ENCODE peak calls at places on chromosomes 5 and 9, in nine cellular contexts. One of them, this sample, is unnamed.

GRCh38 chr5:73793911-73794310 is 167.9 kb downstream of the ARHGEF28 start:
- DNase-seq in K562: no peak
- DNase-seq in heart left ventricle: no peak
- DNase-seq in AG10803: no peak
- DNase-seq in fibroblast of the aortic adventitia: peak; percentile 72
- DNase-seq in kidney epithelial cell: no peak
- DNase-seq in dorsolateral prefrontal cortex: no peak
- DNase-seq in thoracic aorta: no peak
- DNase-seq in tibial artery: no peak
- DNase-seq in this sample: no peak

GRCh38 chr9:107491081-107492053 is 1.8 kb upstream of the KLF4 start:
- DNase-seq in K562: no peak
- DNase-seq in heart left ventricle: no peak
- DNase-seq in AG10803: no peak
- DNase-seq in fibroblast of the aortic adventitia: no peak
- DNase-seq in kidney epithelial cell: no peak
- DNase-seq in dorsolateral prefrontal cortex: no peak
- DNase-seq in thoracic aorta: no peak
- DNase-seq in tibial artery: peak; percentile 76
- DNase-seq in this sample: no peak

GRCh38 chr5:126837907-126838539 is 61.1 kb downstream of the LMNB1 start:
- DNase-seq in K562: no peak
- DNase-seq in heart left ventricle: no peak
- DNase-seq in AG10803: peak; percentile 45
- DNase-seq in fibroblast of the aortic adventitia: peak; percentile 70
- DNase-seq in kidney epithelial cell: no peak
- DNase-seq in dorsolateral prefrontal cortex: no peak
- DNase-seq in thoracic aorta: no peak
- DNase-seq in tibial artery: no peak
- DNase-seq in this sample: no peak

GRCh38 chr5:172796306-172796705 is 25.3 kb upstream of the DUSP1 start:
- DNase-seq in K562: no peak
- DNase-seq in heart left ventricle: no peak
- DNase-seq in AG10803: no peak
- DNase-seq in fibroblast of the aortic adventitia: no peak
- DNase-seq in kidney epithelial cell: no peak
- DNase-seq in dorsolateral prefrontal cortex: no peak
- DNase-seq in thoracic aorta: no peak
- DNase-seq in tibial artery: peak; percentile 64
- DNase-seq in this sample: no peak

GRCh38 chr9:105157178-105157583 is 87.3 kb upstream of the SLC44A1 start:
- DNase-seq in K562: no peak
- DNase-seq in heart left ventricle: peak; percentile 72
- DNase-seq in AG10803: peak; percentile 90
- DNase-seq in fibroblast of the aortic adventitia: peak; percentile 88
- DNase-seq in kidney epithelial cell: no peak
- DNase-seq in dorsolateral prefrontal cortex: no peak
- DNase-seq in thoracic aorta: no peak
- DNase-seq in tibial artery: peak; percentile 82
- DNase-seq in this sample: peak; percentile 61

GRCh38 chr5:72394688-72395087 is 74.5 kb downstream of the PTCD2 start:
- DNase-seq in K562: no peak
- DNase-seq in heart left ventricle: no peak
- DNase-seq in AG10803: no peak
- DNase-seq in fibroblast of the aortic adventitia: no peak
- DNase-seq in kidney epithelial cell: no peak
- DNase-seq in dorsolateral prefrontal cortex: no peak
- DNase-seq in thoracic aorta: no peak
- DNase-seq in tibial artery: no peak
- DNase-seq in this sample: no peak

GRCh38 chr5:76718381-76718832 is 2.5 kb downstream of the F2R start:
- DNase-seq in K562: no peak
- DNase-seq in heart left ventricle: no peak
- DNase-seq in AG10803: peak; percentile 8
- DNase-seq in fibroblast of the aortic adventitia: no peak
- DNase-seq in kidney epithelial cell: no peak
- DNase-seq in dorsolateral prefrontal cortex: no peak
- DNase-seq in thoracic aorta: no peak
- DNase-seq in tibial artery: no peak
- DNase-seq in this sample: no peak

GRCh38 chr9:2597483-2597882 is 24.1 kb upstream of the VLDLR start:
- DNase-seq in K562: no peak
- DNase-seq in heart left ventricle: no peak
- DNase-seq in AG10803: peak; percentile 12
- DNase-seq in fibroblast of the aortic adventitia: peak; percentile 22
- DNase-seq in kidney epithelial cell: no peak
- DNase-seq in dorsolateral prefrontal cortex: no peak
- DNase-seq in thoracic aorta: no peak
- DNase-seq in tibial artery: no peak
- DNase-seq in this sample: no peak

GRCh38 chr5:141944086-141944485 is 13.9 kb downstream of the PCDH12 start:
- DNase-seq in K562: no peak
- DNase-seq in heart left ventricle: no peak
- DNase-seq in AG10803: no peak
- DNase-seq in fibroblast of the aortic adventitia: no peak
- DNase-seq in kidney epithelial cell: no peak
- DNase-seq in dorsolateral prefrontal cortex: no peak
- DNase-seq in thoracic aorta: no peak
- DNase-seq in tibial artery: no peak
- DNase-seq in this sample: no peak

GRCh38 chr9:121989010-121989409 is 104.1 kb downstream of the TTLL11 start:
- DNase-seq in K562: peak; percentile 20
- DNase-seq in heart left ventricle: no peak
- DNase-seq in AG10803: no peak
- DNase-seq in fibroblast of the aortic adventitia: no peak
- DNase-seq in kidney epithelial cell: no peak
- DNase-seq in dorsolateral prefrontal cortex: no peak
- DNase-seq in thoracic aorta: no peak
- DNase-seq in tibial artery: no peak
- DNase-seq in this sample: no peak
- TF ChIP-seq CTCF in K562: peak; percentile 32
- TF ChIP-seq CTCF in heart left ventricle: no peak
- TF ChIP-seq CTCF in AG10803: peak; percentile 4
- TF ChIP-seq CTCF in fibroblast of the aortic adventitia: peak; percentile 11
- TF ChIP-seq CTCF in kidney epithelial cell: peak; percentile 52
- TF ChIP-seq CTCF in dorsolateral prefrontal cortex: no peak
- TF ChIP-seq CTCF in thoracic aorta: no peak
- TF ChIP-seq CTCF in tibial artery: no peak
- TF ChIP-seq CTCF in this sample: peak; percentile 8

DNA sequence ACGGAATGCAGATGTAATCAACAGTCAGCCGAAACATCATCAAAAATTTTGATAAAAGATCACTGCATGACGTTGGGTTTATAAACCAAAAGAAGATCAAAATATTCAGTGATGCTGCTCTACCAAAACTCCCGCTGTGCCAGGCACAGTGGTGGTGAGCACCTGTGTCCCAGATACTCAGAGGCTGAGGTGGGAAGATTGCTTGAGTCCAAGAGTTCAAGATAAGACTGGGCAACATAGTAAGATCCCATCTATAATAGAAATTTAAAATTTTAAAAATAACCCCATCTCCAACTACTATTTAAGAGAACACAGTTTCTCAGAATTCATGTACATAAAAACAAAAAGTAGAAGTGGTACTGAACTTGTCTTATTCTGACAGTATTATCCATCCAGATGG is 3.8 kb downstream of the LMAN2 start:
- DNase-seq in K562: no peak
- DNase-seq in heart left ventricle: no peak
- DNase-seq in AG10803: no peak
- DNase-seq in fibroblast of the aortic adventitia: no peak
- DNase-seq in kidney epithelial cell: no peak
- DNase-seq in dorsolateral prefrontal cortex: no peak
- DNase-seq in thoracic aorta: no peak
- DNase-seq in tibial artery: no peak
- DNase-seq in this sample: no peak
- H3K4me3 ChIP-seq in K562: no peak overlapping the region
- H3K4me3 ChIP-seq in heart left ventricle: no peak overlapping the region
- H3K4me3 ChIP-seq in AG10803: no peak overlapping the region
- H3K4me3 ChIP-seq in fibroblast of the aortic adventitia: no peak overlapping the region
- H3K4me3 ChIP-seq in kidney epithelial cell: no peak overlapping the region
- H3K4me3 ChIP-seq in dorsolateral prefrontal cortex: no peak overlapping the region
- H3K4me3 ChIP-seq in thoracic aorta: no peak overlapping the region
- H3K4me3 ChIP-seq in tibial artery: no peak overlapping the region
- H3K4me3 ChIP-seq in this sample: no peak overlapping the region

GRCh38 chr5:1910081-1910760 is 27.5 kb upstream of the IRX4 start:
- DNase-seq in K562: no peak
- DNase-seq in heart left ventricle: peak; percentile 58
- DNase-seq in AG10803: no peak
- DNase-seq in fibroblast of the aortic adventitia: no peak
- DNase-seq in kidney epithelial cell: no peak
- DNase-seq in dorsolateral prefrontal cortex: no peak
- DNase-seq in thoracic aorta: no peak
- DNase-seq in tibial artery: peak; percentile 62
- DNase-seq in this sample: no peak

GRCh38 chr5:1910861-1911772 is 28.4 kb upstream of the IRX4 start:
- DNase-seq in K562: no peak
- DNase-seq in heart left ventricle: no peak
- DNase-seq in AG10803: no peak
- DNase-seq in fibroblast of the aortic adventitia: no peak
- DNase-seq in kidney epithelial cell: no peak
- DNase-seq in dorsolateral prefrontal cortex: no peak
- DNase-seq in thoracic aorta: no peak
- DNase-seq in tibial artery: peak; percentile 46
- DNase-seq in this sample: no peak

GRCh38 chr5:1913578-1913977 is 30.9 kb upstream of the IRX4 start:
- DNase-seq in K562: no peak
- DNase-seq in heart left ventricle: no peak
- DNase-seq in AG10803: no peak
- DNase-seq in fibroblast of the aortic adventitia: no peak
- DNase-seq in kidney epithelial cell: no peak
- DNase-seq in dorsolateral prefrontal cortex: no peak
- DNase-seq in thoracic aorta: no peak
- DNase-seq in tibial artery: no peak
- DNase-seq in this sample: no peak

GRCh38 chr5:1912951-1913565 is 30.3 kb upstream of the IRX4 start:
- DNase-seq in K562: no peak
- DNase-seq in heart left ventricle: no peak
- DNase-seq in AG10803: no peak
- DNase-seq in fibroblast of the aortic adventitia: no peak
- DNase-seq in kidney epithelial cell: no peak
- DNase-seq in dorsolateral prefrontal cortex: no peak
- DNase-seq in thoracic aorta: no peak
- DNase-seq in tibial artery: peak; percentile 46
- DNase-seq in this sample: no peak

DNA sequence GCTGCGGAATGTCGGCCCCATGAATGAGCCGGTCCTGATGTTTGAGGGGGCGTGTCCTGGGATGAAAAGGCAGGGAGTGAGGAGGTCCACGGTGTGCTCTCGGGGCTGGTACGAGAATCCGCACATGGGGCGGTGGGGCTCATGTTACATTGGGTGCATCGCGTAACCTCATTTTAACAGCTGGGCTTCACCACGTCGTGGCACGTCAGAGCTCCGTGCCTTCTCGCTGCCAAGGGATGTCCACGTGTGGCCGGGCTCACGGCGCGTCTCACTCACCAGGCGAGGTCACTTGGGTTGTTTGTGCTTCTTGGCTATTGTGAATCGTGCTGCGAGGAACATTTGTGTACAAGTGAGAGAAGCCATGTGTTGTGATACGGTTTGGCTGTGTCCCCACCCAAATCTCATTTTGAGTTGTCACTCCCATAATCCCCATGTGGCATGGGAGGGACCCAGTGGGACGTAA is 29.1 kb upstream of the IRX4 start:
- DNase-seq in K562: no peak
- DNase-seq in heart left ventricle: no peak
- DNase-seq in AG10803: no peak
- DNase-seq in fibroblast of the aortic adventitia: no peak
- DNase-seq in kidney epithelial cell: no peak
- DNase-seq in dorsolateral prefrontal cortex: no peak
- DNase-seq in thoracic aorta: no peak
- DNase-seq in tibial artery: peak; percentile 33
- DNase-seq in this sample: no peak
- TF ChIP-seq CTCF in K562: no peak
- TF ChIP-seq CTCF in heart left ventricle: no peak
- TF ChIP-seq CTCF in AG10803: no peak
- TF ChIP-seq CTCF in fibroblast of the aortic adventitia: no peak
- TF ChIP-seq CTCF in kidney epithelial cell: no peak
- TF ChIP-seq CTCF in dorsolateral prefrontal cortex: no peak
- TF ChIP-seq CTCF in thoracic aorta: no peak
- TF ChIP-seq CTCF in tibial artery: no peak
- TF ChIP-seq CTCF in this sample: no peak

DNA sequence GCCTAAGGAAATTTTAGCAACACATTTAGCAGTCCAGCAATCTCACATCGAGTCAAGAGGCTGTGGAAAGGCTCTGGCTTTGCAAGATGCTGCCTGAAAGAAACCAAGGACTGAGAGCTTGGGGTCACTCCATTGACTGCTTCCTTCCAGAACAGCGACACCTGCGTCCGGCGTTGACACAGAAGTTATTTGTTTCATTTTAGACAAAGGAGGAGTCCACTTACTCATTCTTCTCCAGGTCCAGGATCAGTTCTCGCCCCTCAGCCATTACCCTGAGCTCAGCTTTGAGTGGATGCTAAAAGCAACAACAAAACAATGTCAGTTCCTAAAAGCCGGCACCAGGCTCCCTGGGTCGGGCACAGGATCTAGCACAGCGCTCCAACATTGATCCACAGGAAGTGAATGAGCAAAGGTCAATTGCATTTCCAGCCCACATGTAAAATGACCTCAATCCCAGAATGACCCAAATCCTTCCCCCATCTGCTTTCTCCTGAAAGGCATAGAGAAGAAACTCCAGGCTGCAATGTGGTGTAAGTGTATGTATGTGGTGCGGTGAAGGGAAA is 11.3 kb downstream of the ADAM19 start:
- DNase-seq in K562: no peak
- DNase-seq in heart left ventricle: no peak
- DNase-seq in AG10803: no peak
- DNase-seq in fibroblast of the aortic adventitia: no peak
- DNase-seq in kidney epithelial cell: no peak
- DNase-seq in dorsolateral prefrontal cortex: no peak
- DNase-seq in thoracic aorta: no peak
- DNase-seq in tibial artery: no peak
- DNase-seq in this sample: no peak
- H3K4me3 ChIP-seq in K562: no peak overlapping the region
- H3K4me3 ChIP-seq in heart left ventricle: no peak overlapping the region
- H3K4me3 ChIP-seq in AG10803: no peak overlapping the region
- H3K4me3 ChIP-seq in fibroblast of the aortic adventitia: no peak overlapping the region
- H3K4me3 ChIP-seq in kidney epithelial cell: no peak overlapping the region
- H3K4me3 ChIP-seq in dorsolateral prefrontal cortex: no peak overlapping the region
- H3K4me3 ChIP-seq in thoracic aorta: peak overlapping the region; percentile 2
- H3K4me3 ChIP-seq in tibial artery: peak overlapping the region; percentile 3
- H3K4me3 ChIP-seq in this sample: no peak overlapping the region

GRCh38 chr9:129641751-129642585 is at the start of gene ASB6:
- DNase-seq in K562: peak; percentile 98
- DNase-seq in heart left ventricle: peak; percentile 99
- DNase-seq in AG10803: peak; percentile 97
- DNase-seq in fibroblast of the aortic adventitia: peak; percentile 97
- DNase-seq in kidney epithelial cell: peak; percentile 49
- DNase-seq in dorsolateral prefrontal cortex: peak; percentile 95
- DNase-seq in thoracic aorta: peak; percentile 87
- DNase-seq in tibial artery: peak; percentile 99
- DNase-seq in this sample: peak; percentile 90
- TF ChIP-seq CTCF in K562: peak; percentile 98
- TF ChIP-seq CTCF in heart left ventricle: peak; percentile 100
- TF ChIP-seq CTCF in AG10803: peak; percentile 55
- TF ChIP-seq CTCF in fibroblast of the aortic adventitia: peak; percentile 71
- TF ChIP-seq CTCF in kidney epithelial cell: peak; percentile 71
- TF ChIP-seq CTCF in dorsolateral prefrontal cortex: peak; percentile 96
- TF ChIP-seq CTCF in thoracic aorta: peak; percentile 100
- TF ChIP-seq CTCF in tibial artery: peak; percentile 100
- TF ChIP-seq CTCF in this sample: peak; percentile 86

This sample was measured in LNCaP clone FGC.